ENCODE peak calls at places on chromosomes 6 and 20, in nine cellular contexts. M is stomach, S is tibial nerve, Y is esophagus muscularis mucosa, D is Peyer's patch, Q is body of pancreas, G is K562, Z is gastrocnemius medialis, C is uterus. T is an unnamed sample.

GRCh38 chr6:82953871-82954270 is 111.8 kb downstream of the UBE3D start:
- DNase-seq in G (no peak), D (no peak), Y (peak), Q (peak), S (no peak), Z (no peak), C (peak), M (no peak), T (no peak)

GRCh38 chr6:148577687-148578488 is 168.9 kb upstream of the UST start:
- DNase-seq in Q (peak), Z (peak), D (peak), S (peak), C (peak), Y (peak), G (peak), M (peak), T (peak)

GRCh38 chr6:38144365-38144764 is 324.8 kb downstream of the ZFAND3 start:
- DNase-seq in Q (no peak), S (no peak), D (no peak), C (no peak), G (no peak), Z (no peak), Y (no peak), M (no peak), T (no peak)

GRCh38 chr20:62426678-62427077 is 661 bp downstream of the RBBP8NL start:
- DNase-seq in C (no peak), Q (peak), S (no peak), D (no peak), Z (no peak), G (no peak), M (peak), Y (no peak), T (no peak)

GRCh38 chr20:36526521-36527011 is 14.8 kb upstream of the MYL9 start:
- DNase-seq in Y (no peak), D (no peak), C (no peak), Q (no peak), M (no peak), G (no peak), S (no peak), Z (peak), T (peak)

GRCh38 chr20:18506744-18507143 is 996 bp upstream of the SEC23B start:
- DNase-seq in Q (no peak), G (no peak), D (no peak), C (no peak), S (no peak), Z (no peak), M (no peak), Y (no peak), T (no peak)

GRCh38 chr20:43915209-43916072 is 789 bp downstream of the TOX2 start:
- DNase-seq in G (no peak), Y (no peak), S (no peak), Q (no peak), Z (no peak), M (no peak), D (no peak), C (no peak), T (peak)

GRCh38 chr6:110448846-110449544 is 27.4 kb downstream of the SLC22A16 start:
- DNase-seq in Y (no peak), Q (no peak), M (no peak), D (no peak), G (no peak), C (no peak), S (no peak), Z (no peak), T (no peak)

GRCh38 chr6:87297115-87297514 is 25.3 kb upstream of the SMIM8 start:
- DNase-seq in D (no peak), Z (no peak), Q (no peak), M (no peak), Y (peak), G (no peak), C (no peak), S (no peak), T (no peak)

GRCh38 chr6:7200598-7201443 is 93.1 kb downstream of the RREB1 start:
- DNase-seq in C (no peak), S (no peak), M (peak), G (peak), Y (no peak), Z (no peak), D (no peak), Q (peak), T (no peak)

GRCh38 chr6:34248198-34248726 is 544 bp downstream of the SMIM29 start:
- DNase-seq in Y (no peak), S (peak), D (peak), Z (peak), Q (peak), C (peak), M (peak), G (peak), T (peak)

GRCh38 chr6:136717297-136717990 is 74.8 kb downstream of the MAP3K5 start:
- DNase-seq in S (no peak), D (no peak), C (no peak), Q (no peak), M (no peak), Z (no peak), Y (no peak), G (no peak), T (no peak)

GRCh38 chr20:41170386-41171105 is 33.2 kb downstream of the PLCG1 start:
- DNase-seq in C (peak), Y (no peak), S (no peak), Z (peak), G (no peak), M (no peak), Q (no peak), D (no peak), T (no peak)

GRCh38 chr20:52071136-52071535 is 120.4 kb downstream of the ZFP64 start:
- DNase-seq in G (no peak), Z (no peak), Y (no peak), S (no peak), C (no peak), M (no peak), D (no peak), Q (no peak), T (no peak)

GRCh38 chr20:62576815-62577214 is 65.5 kb upstream of the SLCO4A1 start:
- DNase-seq in D (no peak), Z (no peak), Q (no peak), G (peak), C (no peak), M (no peak), Y (no peak), S (no peak), T (no peak)

GRCh38 chr6:17865798-17866725 is 121.4 kb downstream of the KIF13A start:
- DNase-seq in C (peak), Y (peak), Q (peak), D (no peak), M (peak), S (peak), G (no peak), Z (peak), T (peak)

GRCh38 chr20:19886666-19887288 is 128.7 kb downstream of the RIN2 start:
- DNase-seq in M (no peak), S (no peak), D (no peak), Q (no peak), G (no peak), Z (no peak), Y (no peak), C (no peak), T (no peak)

GRCh38 chr6:2522521-2522920 is 228.2 kb downstream of the MYLK4 start:
- DNase-seq in D (no peak), G (no peak), C (no peak), Q (no peak), Y (no peak), M (no peak), S (no peak), Z (no peak), T (no peak)

GRCh38 chr6:169427856-169428255 is 174.2 kb upstream of the THBS2 start:
- DNase-seq in Z (no peak), C (peak), D (no peak), G (no peak), Y (no peak), M (no peak), S (peak), Q (no peak), T (peak)

GRCh38 chr6:257031-257725 is 35.1 kb upstream of the DUSP22 start:
- DNase-seq in Y (no peak), G (no peak), D (no peak), C (no peak), S (peak), Z (no peak), M (no peak), Q (no peak), T (no peak)

GRCh38 chr20:61803416-61803902 is 262.2 kb downstream of the TAF4 start:
- DNase-seq in C (no peak), Q (no peak), D (no peak), Z (no peak), S (no peak), G (no peak), M (no peak), Y (no peak), T (no peak)

GRCh38 chr6:35148167-35148741 is 7.1 kb upstream of the TCP11 start:
- DNase-seq in Q (no peak), Y (no peak), M (no peak), Z (no peak), S (no peak), C (no peak), D (no peak), G (no peak), T (no peak)

GRCh38 chr20:34559311-34560140 is 1.0 kb downstream of the MAP1LC3A start:
- DNase-seq in S (peak), C (peak), D (peak), Z (peak), Y (no peak), G (no peak), M (no peak), Q (peak), T (peak)

GRCh38 chr20:1595333-1595732 is 24.5 kb downstream of the SIRPB1 start:
- DNase-seq in D (no peak), S (no peak), M (no peak), Y (no peak), Q (no peak), C (no peak), Z (no peak), G (no peak), T (no peak)

GRCh38 chr6:107713214-107713962 is 110.7 kb downstream of the SCML4 start:
- DNase-seq in S (no peak), D (peak), G (no peak), Z (no peak), Q (no peak), M (no peak), Y (no peak), C (peak), T (no peak)

GRCh38 chr6:28353981-28354676 is 4.4 kb downstream of the ZKSCAN3 start:
- DNase-seq in Y (peak), C (peak), Z (peak), G (peak), M (peak), S (no peak), Q (peak), D (no peak), T (peak)

GRCh38 chr20:50467618-50468373 is 42.4 kb upstream of the PTPN1 start:
- DNase-seq in Y (no peak), M (peak), G (peak), C (peak), D (peak), Q (peak), S (no peak), Z (peak), T (peak)

GRCh38 chr6:150118642-150119041 is 24.2 kb upstream of the PPP1R14C start:
- DNase-seq in D (no peak), Y (no peak), Z (no peak), S (no peak), Q (no peak), G (no peak), M (no peak), C (no peak), T (no peak)

GRCh38 chr20:24662756-24663399 is 193.4 kb downstream of the SYNDIG1 start:
- DNase-seq in Z (no peak), M (no peak), G (no peak), C (no peak), D (no peak), S (no peak), Y (no peak), Q (no peak), T (no peak)

GRCh38 chr6:10278786-10279185 is 136.1 kb downstream of the TFAP2A start:
- DNase-seq in Y (no peak), M (no peak), Q (no peak), S (no peak), Z (peak), D (no peak), C (no peak), G (no peak), T (peak)

GRCh38 chr6:31438222-31438621 is 34.8 kb downstream of the MICA start:
- DNase-seq in S (no peak), M (no peak), D (no peak), C (no peak), Q (no peak), Z (no peak), G (no peak), Y (no peak), T (no peak)

GRCh38 chr20:63052571-63053429 is 46.0 kb upstream of the BHLHE23 start:
- DNase-seq in C (no peak), Y (no peak), S (no peak), Q (no peak), M (no peak), D (no peak), G (no peak), Z (peak), T (peak)

GRCh38 chr6:158633127-158633526 is 11.4 kb downstream of the DYNLT1 start:
- DNase-seq in Q (no peak), C (no peak), M (peak), Y (peak), Z (no peak), D (no peak), S (no peak), G (no peak), T (no peak)

GRCh38 chr6:4914412-4915159 is 89.3 kb downstream of the RPP40 start:
- DNase-seq in Z (peak), Y (no peak), G (no peak), M (no peak), D (no peak), Q (no peak), C (no peak), S (no peak), T (no peak)

GRCh38 chr6:98835149-98836024 is 1.0 kb downstream of the POU3F2 start:
- DNase-seq in G (no peak), Z (no peak), C (no peak), M (no peak), D (no peak), S (no peak), Y (no peak), Q (no peak), T (no peak)

GRCh38 chr20:63022501-63022900 is 15.7 kb upstream of the BHLHE23 start:
- DNase-seq in Y (no peak), G (no peak), C (no peak), Q (no peak), D (no peak), M (no peak), Z (no peak), S (no peak), T (no peak)

GRCh38 chr20:32204485-32205115 is 2.9 kb downstream of the PLAGL2 start:
- DNase-seq in D (no peak), Y (no peak), S (no peak), Q (no peak), G (no peak), M (no peak), C (no peak), Z (no peak), T (no peak)

GRCh38 chr20:32203556-32204484 is 3.7 kb downstream of the PLAGL2 start:
- DNase-seq in Z (no peak), D (no peak), C (peak), M (peak), G (no peak), Q (peak), Y (no peak), S (no peak), T (no peak)

GRCh38 chr20:32199006-32199405 is 8.5 kb downstream of the PLAGL2 start:
- DNase-seq in Y (no peak), Z (no peak), S (no peak), Q (no peak), D (no peak), M (no peak), G (no peak), C (no peak), T (no peak)

GRCh38 chr20:32201296-32201976 is 6.1 kb downstream of the PLAGL2 start:
- DNase-seq in Y (no peak), C (no peak), Z (no peak), M (no peak), S (no peak), G (no peak), Q (no peak), D (no peak), T (no peak)

DNA sequence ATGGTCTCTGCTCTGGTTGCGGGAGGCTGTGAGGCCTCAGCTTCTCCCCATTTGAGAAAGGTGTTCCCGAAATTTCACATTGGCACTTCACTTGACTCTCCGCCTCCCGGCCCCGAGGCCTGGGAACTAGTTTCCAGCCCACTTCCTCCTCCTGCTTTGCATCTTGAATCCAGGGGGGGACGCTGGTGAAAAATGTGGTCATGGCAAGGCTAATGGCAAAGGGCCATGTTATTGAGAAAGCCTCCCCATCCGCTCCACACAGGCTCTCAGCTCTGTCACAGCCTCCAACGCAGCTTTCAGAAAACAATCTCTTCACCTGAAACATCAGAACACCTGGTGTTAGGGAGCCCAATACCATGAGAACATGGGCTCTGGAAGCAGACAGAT is 5.6 kb downstream of the PLAGL2 start:
- DNase-seq in M (no peak), S (no peak), C (no peak), G (no peak), Z (no peak), D (no peak), Q (no peak), Y (no peak), T (peak)
- H3K27ac ChIP-seq in M (peak), S (no peak), C (peak), G (no peak), Z (peak), D (no peak), Q (peak), Y (peak), T (no peak)

GRCh38 chr20:6704132-6704861 is 63.2 kb upstream of the BMP2 start:
- DNase-seq in S (no peak), M (peak), D (no peak), G (no peak), Q (peak), Y (no peak), C (no peak), Z (no peak), T (no peak)
- TF ChIP-seq POLR2A in S (no peak), M (no peak), D (no peak), G (no peak), Q (peak), Y (no peak), C (no peak), Z (no peak), T (no peak)

GRCh38 chr6:30101939-30102700 is 10.8 kb downstream of the TRIM31 start:
- DNase-seq in D (peak), C (peak), Z (peak), Q (peak), G (peak), S (peak), M (peak), Y (peak), T (peak)
- TF ChIP-seq CTCF in D (no peak), C (peak), Z (peak), Q (peak), G (peak), S (no peak), M (no peak), Y (peak), T (no peak)

GRCh38 chr6:111745636-111746035 is 127.6 kb downstream of the FYN start:
- DNase-seq in Z (no peak), Y (no peak), Q (no peak), D (no peak), M (no peak), S (no peak), G (no peak), C (no peak), T (no peak)

GRCh38 chr6:111747791-111748190 is 125.5 kb downstream of the FYN start:
- DNase-seq in C (no peak), G (no peak), D (no peak), M (no peak), Q (no peak), Z (no peak), Y (no peak), S (no peak), T (no peak)

GRCh38 chr6:111750147-111750546 is 123.1 kb downstream of the FYN start:
- DNase-seq in Y (no peak), Q (no peak), Z (no peak), D (no peak), S (no peak), G (no peak), M (no peak), C (no peak), T (no peak)

GRCh38 chr6:111746983-111747773 is 126.1 kb downstream of the FYN start:
- DNase-seq in D (no peak), Y (no peak), S (no peak), Z (no peak), Q (no peak), M (no peak), C (no peak), G (no peak), T (no peak)

GRCh38 chr6:111748247-111748647 is 125.0 kb downstream of the FYN start:
- DNase-seq in Q (no peak), M (no peak), G (no peak), D (peak), Z (no peak), S (no peak), Y (no peak), C (no peak), T (no peak)
- H3K27ac ChIP-seq in Q (no peak), M (no peak), G (no peak), D (peak), Z (peak), S (no peak), Y (no peak), C (peak), T (no peak)